ENCODE peak calls at places on chromosomes 5 and 9, in nine cellular contexts. F is tibial nerve; B is osteocyte; Y is activated T-cell treated with anti-CD3 and anti-CD28 coated beads for 48 hours; A is PC-3; D is CD8-positive, alpha-beta T cell; P is gastrocnemius medialis; R is WTC11; Q is aorta. T is an unnamed sample.

GRCh38 chr9:89956331-89956730 is 351.5 kb downstream of the GADD45G start:
- DNase-seq in F (no peak), B (no peak), Y (no peak), A (no peak), D (no peak), P (no peak), R (no peak), Q (no peak), T (no peak)

GRCh38 chr5:167296056-167296455 is 995.4 kb upstream of the WWC1 start:
- DNase-seq in F (no peak), B (no peak), Y (no peak), A (no peak), D (no peak), P (no peak), R (no peak), Q (no peak), T (no peak)

GRCh38 chr9:3088166-3088702 is 244.3 kb upstream of the PUM3 start:
- DNase-seq in F (no peak), B (no peak), Y (no peak), A (no peak), D (no peak), P (no peak), R (peak), Q (no peak), T (no peak)

GRCh38 chr9:91043786-91044185 is 242.2 kb downstream of the SYK start:
- DNase-seq in F (no peak), B (no peak), Y (no peak), A (no peak), D (no peak), P (no peak), R (no peak), Q (no peak), T (no peak)

GRCh38 chr5:90934738-90935137 is 376.1 kb downstream of the ADGRV1 start:
- DNase-seq in F (no peak), B (no peak), Y (no peak), A (no peak), D (no peak), P (no peak), R (no peak), Q (no peak), T (no peak)

GRCh38 chr5:149002053-149002452 is 60.8 kb downstream of the SH3TC2 start:
- DNase-seq in F (no peak), B (peak), Y (no peak), A (peak), D (no peak), P (peak), R (no peak), Q (no peak), T (peak)

GRCh38 chr9:129501771-129502324 is 119.1 kb downstream of the C9orf50 start:
- DNase-seq in F (no peak), B (no peak), Y (no peak), A (no peak), D (no peak), P (no peak), R (no peak), Q (no peak), T (no peak)

GRCh38 chr9:18138676-18139075 is 335.3 kb upstream of the ADAMTSL1 start:
- DNase-seq in F (no peak), B (no peak), Y (no peak), A (no peak), D (no peak), P (no peak), R (no peak), Q (no peak), T (no peak)

GRCh38 chr5:170631471-170632195 is 127.8 kb downstream of the KCNIP1 start:
- DNase-seq in F (no peak), B (no peak), Y (no peak), A (no peak), D (no peak), P (no peak), R (peak), Q (peak), T (peak)

GRCh38 chr5:20367178-20367577 is 379.2 kb upstream of the CDH18 start:
- DNase-seq in F (no peak), B (no peak), Y (no peak), A (peak), D (no peak), P (no peak), R (no peak), Q (no peak), T (no peak)